ENCODE peak calls at places on chromosomes 4 and X, in five cellular contexts. L is tibial artery; M is Calu3; N is stimulated activated CD8-positive, alpha-beta memory T cell treated with anti-CD3 and anti-CD28 coated beads, Interleukin-7, amount 100 ng/mL, for 24 hours; P is GM19239. G is an unnamed sample.

GRCh38 chrX:78104447-78105176 is 564 bp downstream of the PGK1 start:
- DNase-seq in M (peak; percentile 33), P (no peak), L (peak; percentile 82), N (no peak), G (peak; percentile 22)

GRCh38 chr4:59223292-59223941 is 1976.7 kb upstream of the ADGRL3 start:
- DNase-seq in N (no peak), P (no peak), L (no peak), M (no peak), G (no peak)

GRCh38 chrX:39556056-39556455 is 541.7 kb downstream of the BCOR start:
- DNase-seq in L (no peak), M (no peak), P (no peak), N (no peak), G (peak; percentile 22)

GRCh38 chr4:71186257-71186565 is 152.6 kb upstream of the SLC4A4 start:
- DNase-seq in P (no peak), N (no peak), M (no peak), L (no peak), G (no peak)

GRCh38 chrX:24081661-24082154 is 27.0 kb downstream of the EIF2S3 start:
- DNase-seq in P (no peak), N (no peak), M (peak; percentile 77), L (peak; percentile 71), G (peak; percentile 9)

GRCh38 chr4:81118086-81118485 is 87.6 kb downstream of the BMP3 start:
- DNase-seq in M (no peak), P (no peak), L (no peak), N (no peak), G (no peak)

GRCh38 chrX:2697741-2698294 is 6.7 kb downstream of the CD99 start:
- DNase-seq in M (no peak), P (no peak), N (no peak), L (no peak), G (no peak)

GRCh38 chrX:40151211-40152172 is 53.7 kb upstream of the BCOR start:
- DNase-seq in P (no peak), N (no peak), L (no peak), M (no peak), G (no peak)

GRCh38 chr4:53306729-53307128 is 59.1 kb downstream of the SCFD2 start:
- DNase-seq in M (no peak), P (no peak), L (no peak), N (no peak), G (no peak)

GRCh38 chr4:76515975-76516853 is 81.2 kb downstream of the SHROOM3 start:
- DNase-seq in L (no peak), P (no peak), N (no peak), M (no peak), G (no peak)

GRCh38 chr4:88158360-88159136 is at the start of gene ABCG2:
- DNase-seq in P (no peak), M (peak; percentile 1), L (no peak), N (peak; percentile 8), G (peak; percentile 52)

GRCh38 chr4:76624271-76624681 is 189.2 kb downstream of the SHROOM3 start:
- DNase-seq in M (peak; percentile 15), L (peak; percentile 84), P (no peak), N (no peak), G (peak; percentile 24)

GRCh38 chrX:68833855-68834331 is 5.1 kb downstream of the EFNB1 start:
- DNase-seq in N (no peak), P (no peak), L (no peak), M (no peak), G (no peak)